ENCODE peak calls at places on chromosomes 11 and 22, in ten cellular contexts. Y is tibial nerve; C is astrocyte of the spinal cord; B is fibroblast of lung; P is Ammon's horn; O is NCI-H2029; D is CD8-positive, alpha-beta memory T cell; M is EH; U is A172; J is stimulated activated CD4-positive, alpha-beta T cell treated with anti-CD3 and anti-CD28 coated beads, Interleukin-15, amount 100 ng/mL, for 24 hours. H is an unnamed sample.

GRCh38 chr22:24727218-24727851 is 47.2 kb downstream of the PIWIL3 start:
- DNase-seq in D (no peak), J (no peak), Y (no peak), P (no peak), B (peak; percentile 85), O (peak; percentile 58), U (peak; percentile 74), M (peak; percentile 85), C (peak; percentile 92), H (no peak)

GRCh38 chr11:15930442-15931025 is 425.8 kb downstream of the SOX6 start:
- DNase-seq in Y (no peak), B (no peak), O (no peak), D (no peak), U (no peak), M (no peak), P (no peak), J (no peak), C (no peak), H (peak; percentile 78)

GRCh38 chr22:33038836-33039235 is 19.3 kb downstream of the SYN3 start:
- DNase-seq in J (no peak), B (no peak), D (no peak), U (no peak), Y (no peak), M (no peak), O (no peak), P (no peak), C (no peak), H (peak; percentile 60)

GRCh38 chr22:46352691-46353386 is 17.3 kb downstream of the TRMU start:
- DNase-seq in O (no peak), C (peak; percentile 45), D (no peak), M (peak; percentile 21), J (peak; percentile 39), P (peak; percentile 71), B (peak; percentile 58), U (peak; percentile 79), Y (no peak), H (no peak)

GRCh38 chr22:21446128-21446826 is 20.9 kb upstream of the TMEM191C start:
- DNase-seq in C (no peak), J (no peak), P (no peak), U (no peak), D (no peak), M (no peak), O (no peak), Y (peak; percentile 9), B (no peak), H (peak; percentile 81)

GRCh38 chr11:102079625-102080024 is 30.6 kb upstream of the YAP1 start:
- DNase-seq in U (no peak), Y (no peak), B (no peak), J (no peak), P (no peak), M (no peak), C (no peak), D (no peak), O (no peak), H (no peak)

GRCh38 chr11:8059030-8059429 is 22.0 kb upstream of the TUB start:
- DNase-seq in U (no peak), D (no peak), M (no peak), J (no peak), P (no peak), C (no peak), B (no peak), Y (no peak), O (no peak), H (no peak)

GRCh38 chr22:25494774-25495173 is 69.7 kb upstream of the GRK3 start:
- DNase-seq in C (no peak), P (no peak), M (no peak), B (no peak), Y (no peak), D (no peak), U (no peak), O (no peak), J (no peak), H (no peak)

GRCh38 chr22:50186789-50187523 is 1.2 kb downstream of the TRABD start:
- DNase-seq in M (peak; percentile 48), P (no peak), U (no peak), Y (no peak), B (no peak), O (no peak), C (peak; percentile 26), J (no peak), D (peak; percentile 34), H (no peak)

GRCh38 chr11:76667271-76667818 is 3.2 kb downstream of the LRRC32 start:
- DNase-seq in C (no peak), P (no peak), M (no peak), J (no peak), U (no peak), Y (no peak), O (no peak), D (no peak), B (no peak), H (peak; percentile 78)

GRCh38 chr11:128897841-128898240 is 6.7 kb downstream of the KCNJ5 start:
- DNase-seq in M (no peak), U (no peak), O (no peak), Y (no peak), C (no peak), J (no peak), P (no peak), B (no peak), D (no peak), H (no peak)

GRCh38 chr11:64297722-64298358 is 2.3 kb upstream of the CATSPERZ start:
- DNase-seq in J (no peak), C (no peak), B (no peak), D (no peak), M (no peak), O (no peak), Y (no peak), P (no peak), U (no peak), H (no peak)

GRCh38 chr11:33690290-33691050 is 10.2 kb downstream of the C11orf91 start:
- DNase-seq in D (no peak), J (peak; percentile 38), P (peak; percentile 84), O (no peak), B (peak; percentile 100), M (peak; percentile 100), C (peak; percentile 98), U (peak; percentile 100), Y (peak; percentile 52), H (peak; percentile 96)

GRCh38 chr11:36265793-36266628 is 23.2 kb downstream of the COMMD9 start:
- DNase-seq in Y (no peak), M (peak; percentile 46), O (peak; percentile 18), U (peak; percentile 51), J (peak; percentile 69), D (peak; percentile 9), P (peak; percentile 53), B (peak; percentile 17), C (peak; percentile 34), H (no peak)

GRCh38 chr11:32884770-32885384 is 7.7 kb upstream of the QSER1 start:
- DNase-seq in O (no peak), C (no peak), D (no peak), U (no peak), J (no peak), Y (no peak), M (peak; percentile 40), P (no peak), B (peak; percentile 7), H (no peak)

GRCh38 chr22:32801436-32802290 is at the start of gene TIMP3:
- DNase-seq in D (no peak), Y (peak; percentile 92), O (no peak), U (peak; percentile 27), J (peak; percentile 41), C (peak; percentile 85), B (peak; percentile 82), P (peak; percentile 66), M (peak; percentile 90), H (peak; percentile 83)

GRCh38 chr11:112523477-112523876 is 262.8 kb upstream of the PLET1 start:
- DNase-seq in D (no peak), U (peak; percentile 61), J (no peak), B (no peak), O (no peak), M (peak; percentile 66), P (peak; percentile 87), Y (no peak), C (peak; percentile 3), H (no peak)

GRCh38 chr11:8711895-8712442 is 29.4 kb downstream of the RPL27A start:
- DNase-seq in O (no peak), C (no peak), U (no peak), J (no peak), B (no peak), D (no peak), P (no peak), M (no peak), Y (no peak), H (no peak)